ENCODE peak calls at places on chromosomes 12 and 14, in nine cellular contexts. I is naive B cell; E is head of caudate nucleus; M is SW480; L is skeletal muscle cell; O is T-cell; K is GM23248; G is EH; C is effector memory CD8-positive, alpha-beta T cell. W is an unnamed sample.

GRCh38 chr12:29505078-29505477 is 7.6 kb upstream of the OVCH1 start:
- DNase-seq in M (no peak), L (no peak), O (no peak), G (no peak), K (no peak), E (no peak), C (no peak), I (no peak), W (no peak)

GRCh38 chr14:72634910-72635647 is 258.8 kb downstream of the DPF3 start:
- DNase-seq in G (peak; percentile 20), K (no peak), C (no peak), E (no peak), M (no peak), L (no peak), I (no peak), O (no peak), W (no peak)

GRCh38 chr14:87131879-87132278 is 861.1 kb downstream of the GALC start:
- DNase-seq in O (no peak), M (peak; percentile 27), G (no peak), L (peak; percentile 20), E (no peak), I (no peak), K (peak; percentile 41), C (no peak), W (no peak)

GRCh38 chr12:57435288-57435687 is 704 bp downstream of the INHBC start:
- DNase-seq in L (no peak), O (no peak), K (no peak), C (no peak), E (no peak), I (no peak), M (no peak), G (no peak), W (no peak)

GRCh38 chr14:68251766-68252100 is 432.2 kb downstream of the RAD51B start:
- DNase-seq in E (no peak), K (no peak), O (no peak), C (no peak), G (no peak), I (no peak), M (no peak), L (no peak), W (no peak)

GRCh38 chr14:38208825-38209562 is 1.3 kb downstream of the SSTR1 start:
- DNase-seq in I (no peak), K (peak; percentile 90), G (peak; percentile 89), E (peak; percentile 16), O (no peak), M (peak; percentile 92), C (no peak), L (no peak), W (no peak)

GRCh38 chr14:44453433-44454171 is 53.5 kb downstream of the FSCB start:
- DNase-seq in L (no peak), G (no peak), O (no peak), I (no peak), K (no peak), M (peak; percentile 41), C (no peak), E (no peak), W (no peak)

GRCh38 chr14:102496955-102497744 is 12.4 kb downstream of the ANKRD9 start:
- DNase-seq in E (no peak), M (no peak), C (no peak), O (no peak), G (no peak), L (no peak), K (no peak), I (no peak), W (no peak)

GRCh38 chr14:101988377-101988776 is 24.0 kb downstream of the DYNC1H1 start:
- DNase-seq in I (no peak), L (no peak), E (no peak), K (no peak), M (no peak), G (no peak), O (no peak), C (no peak), W (no peak)

GRCh38 chr12:71730936-71731335 is 23.7 kb upstream of the RAB21 start:
- DNase-seq in L (no peak), I (no peak), C (no peak), G (no peak), O (no peak), M (no peak), K (no peak), E (no peak), W (no peak)

GRCh38 chr14:55749201-55749812 is 169.3 kb downstream of the KTN1 start:
- DNase-seq in E (no peak), O (no peak), G (peak; percentile 8), I (no peak), K (peak; percentile 35), L (peak; percentile 8), M (no peak), C (no peak), W (no peak)

W was measured in mesenteric fat pad.